ENCODE peak calls at places on chromosome 1, in four cellular contexts. One of them, this sample, is unnamed.

GRCh38 chr1:220999872-221000863 is 120.9 kb downstream of the HLX start:
- DNase-seq in K562: no peak
- DNase-seq in HCT116: no peak
- DNase-seq in HepG2: no peak
- DNase-seq in this sample: no peak

GRCh38 chr1:57017201-57017600 is 51.4 kb upstream of the C8B start:
- DNase-seq in K562: no peak
- DNase-seq in HCT116: no peak
- DNase-seq in HepG2: peak
- DNase-seq in this sample: no peak

GRCh38 chr1:204301171-204301957 is 58.4 kb downstream of the PLEKHA6 start:
- DNase-seq in K562: no peak
- DNase-seq in HCT116: no peak
- DNase-seq in HepG2: no peak
- DNase-seq in this sample: no peak

GRCh38 chr1:93344886-93345632 is 648 bp upstream of the DR1 start:
- DNase-seq in K562: no peak
- DNase-seq in HCT116: no peak
- DNase-seq in HepG2: peak
- DNase-seq in this sample: no peak

GRCh38 chr1:229378586-229379442 is 36.0 kb upstream of the CCSAP start:
- DNase-seq in K562: peak
- DNase-seq in HCT116: no peak
- DNase-seq in HepG2: no peak
- DNase-seq in this sample: no peak

GRCh38 chr1:47694011-47694890 is 256.4 kb downstream of the FOXD2 start:
- DNase-seq in K562: no peak
- DNase-seq in HCT116: no peak
- DNase-seq in HepG2: no peak
- DNase-seq in this sample: no peak

GRCh38 chr1:115883240-115883639 is 42.3 kb upstream of the NHLH2 start:
- DNase-seq in K562: no peak
- DNase-seq in HCT116: no peak
- DNase-seq in HepG2: no peak
- DNase-seq in this sample: no peak

GRCh38 chr1:57424231-57425027 is 569 bp upstream of the DAB1 start:
- DNase-seq in K562: peak
- DNase-seq in HCT116: no peak
- DNase-seq in HepG2: peak
- DNase-seq in this sample: no peak

GRCh38 chr1:40027647-40028046 is 12.9 kb upstream of the CAP1 start:
- DNase-seq in K562: no peak
- DNase-seq in HCT116: no peak
- DNase-seq in HepG2: no peak
- DNase-seq in this sample: no peak

GRCh38 chr1:6962956-6963915 is 178.0 kb downstream of the CAMTA1 start:
- DNase-seq in K562: peak
- DNase-seq in HCT116: peak
- DNase-seq in HepG2: no peak
- DNase-seq in this sample: peak

GRCh38 chr1:109838838-109839240 is 71.8 kb upstream of the CSF1 start:
- DNase-seq in K562: no peak
- DNase-seq in HCT116: peak
- DNase-seq in HepG2: peak
- DNase-seq in this sample: no peak

GRCh38 chr1:53834776-53835175 is 3.3 kb downstream of the NDC1 start:
- DNase-seq in K562: no peak
- DNase-seq in HCT116: no peak
- DNase-seq in HepG2: no peak
- DNase-seq in this sample: no peak

DNA sequence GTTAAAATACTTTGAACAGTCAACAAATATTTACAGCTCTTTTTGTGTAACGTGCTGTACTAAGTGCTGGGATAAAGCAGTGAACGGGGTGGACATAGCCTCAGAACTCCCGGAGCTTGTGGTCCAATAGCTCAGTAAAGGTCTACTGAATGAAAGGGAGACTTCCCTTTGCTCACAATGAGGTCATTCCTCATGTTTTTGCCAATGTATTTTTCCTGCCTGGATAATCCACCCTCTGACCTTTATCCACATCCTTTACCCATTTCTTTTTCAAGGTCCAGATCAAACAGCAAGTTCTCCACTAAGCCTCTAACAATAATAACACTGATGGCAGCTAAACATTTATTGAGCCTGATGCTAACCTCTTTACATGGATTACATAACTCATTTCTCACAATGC is 55.9 kb downstream of the LEPR start:
- DNase-seq in K562: no peak
- DNase-seq in HCT116: no peak
- DNase-seq in HepG2: peak
- DNase-seq in this sample: no peak
- TF ChIP-seq REST in K562: no peak
- TF ChIP-seq REST in HCT116: no peak
- TF ChIP-seq REST in HepG2: peak
- TF ChIP-seq REST in this sample: no peak

GRCh38 chr1:172727956-172728603 is 69.2 kb downstream of the FASLG start:
- DNase-seq in K562: peak
- DNase-seq in HCT116: peak
- DNase-seq in HepG2: peak
- DNase-seq in this sample: no peak
- TF ChIP-seq TCF7L2 in K562: no peak
- TF ChIP-seq TCF7L2 in HCT116: no peak
- TF ChIP-seq TCF7L2 in HepG2: no peak
- TF ChIP-seq TCF7L2 in this sample: no peak

DNA sequence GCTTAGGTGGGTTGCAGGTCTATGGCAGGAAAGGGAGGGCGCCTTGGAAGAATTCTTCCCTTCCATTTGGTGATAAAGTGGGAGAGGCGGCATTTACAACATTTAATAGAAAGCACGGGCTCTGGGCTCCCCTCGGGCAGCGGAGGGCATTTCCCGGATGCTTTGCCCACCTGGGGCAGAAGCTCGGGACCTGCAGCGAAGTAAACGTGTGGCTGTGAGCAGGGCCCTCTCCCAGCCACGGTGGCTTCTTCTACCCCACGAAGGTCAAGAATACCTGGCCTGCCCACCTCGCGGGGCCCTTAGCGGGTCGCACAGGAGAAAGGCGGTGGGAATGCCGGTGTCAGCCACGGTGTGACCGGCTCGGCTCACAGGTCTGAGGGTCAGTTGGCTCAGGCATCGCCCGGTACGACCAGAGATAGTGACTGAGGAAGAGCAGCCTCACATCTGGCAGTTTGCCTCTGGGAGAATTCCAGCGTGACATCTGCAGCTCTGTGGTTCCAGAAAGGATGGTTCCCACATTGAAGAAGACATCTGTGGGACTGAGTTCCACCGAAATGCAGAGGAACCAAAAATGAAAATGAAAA is 621 bp upstream of the F3 start:
- DNase-seq in K562: no peak
- DNase-seq in HCT116: no peak
- DNase-seq in HepG2: no peak
- DNase-seq in this sample: no peak
- TF ChIP-seq REST in K562: no peak
- TF ChIP-seq REST in HCT116: no peak
- TF ChIP-seq REST in HepG2: no peak
- TF ChIP-seq REST in this sample: no peak

GRCh38 chr1:27555700-27556424 is 48.1 kb downstream of the AHDC1 start:
- DNase-seq in K562: peak
- DNase-seq in HCT116: no peak
- DNase-seq in HepG2: no peak
- DNase-seq in this sample: no peak
- TF ChIP-seq TCF7L2 in K562: no peak
- TF ChIP-seq TCF7L2 in HCT116: no peak
- TF ChIP-seq TCF7L2 in HepG2: no peak
- TF ChIP-seq TCF7L2 in this sample: no peak

GRCh38 chr1:234980224-234980656 is 148.4 kb downstream of the TOMM20 start:
- DNase-seq in K562: no peak
- DNase-seq in HCT116: no peak
- DNase-seq in HepG2: no peak
- DNase-seq in this sample: no peak

GRCh38 chr1:234979316-234980223 is 149.1 kb downstream of the TOMM20 start:
- DNase-seq in K562: no peak
- DNase-seq in HCT116: no peak
- DNase-seq in HepG2: no peak
- DNase-seq in this sample: no peak

GRCh38 chr1:234978397-234979291 is 150.0 kb downstream of the TOMM20 start:
- DNase-seq in K562: peak
- DNase-seq in HCT116: peak
- DNase-seq in HepG2: peak
- DNase-seq in this sample: no peak

GRCh38 chr1:234981758-234982157 is 146.9 kb downstream of the TOMM20 start:
- DNase-seq in K562: no peak
- DNase-seq in HCT116: no peak
- DNase-seq in HepG2: no peak
- DNase-seq in this sample: no peak

GRCh38 chr1:234980657-234981396 is 147.8 kb downstream of the TOMM20 start:
- DNase-seq in K562: no peak
- DNase-seq in HCT116: peak
- DNase-seq in HepG2: peak
- DNase-seq in this sample: no peak
- TF ChIP-seq REST in K562: peak
- TF ChIP-seq REST in HCT116: no peak
- TF ChIP-seq REST in HepG2: peak
- TF ChIP-seq REST in this sample: no peak

DNA sequence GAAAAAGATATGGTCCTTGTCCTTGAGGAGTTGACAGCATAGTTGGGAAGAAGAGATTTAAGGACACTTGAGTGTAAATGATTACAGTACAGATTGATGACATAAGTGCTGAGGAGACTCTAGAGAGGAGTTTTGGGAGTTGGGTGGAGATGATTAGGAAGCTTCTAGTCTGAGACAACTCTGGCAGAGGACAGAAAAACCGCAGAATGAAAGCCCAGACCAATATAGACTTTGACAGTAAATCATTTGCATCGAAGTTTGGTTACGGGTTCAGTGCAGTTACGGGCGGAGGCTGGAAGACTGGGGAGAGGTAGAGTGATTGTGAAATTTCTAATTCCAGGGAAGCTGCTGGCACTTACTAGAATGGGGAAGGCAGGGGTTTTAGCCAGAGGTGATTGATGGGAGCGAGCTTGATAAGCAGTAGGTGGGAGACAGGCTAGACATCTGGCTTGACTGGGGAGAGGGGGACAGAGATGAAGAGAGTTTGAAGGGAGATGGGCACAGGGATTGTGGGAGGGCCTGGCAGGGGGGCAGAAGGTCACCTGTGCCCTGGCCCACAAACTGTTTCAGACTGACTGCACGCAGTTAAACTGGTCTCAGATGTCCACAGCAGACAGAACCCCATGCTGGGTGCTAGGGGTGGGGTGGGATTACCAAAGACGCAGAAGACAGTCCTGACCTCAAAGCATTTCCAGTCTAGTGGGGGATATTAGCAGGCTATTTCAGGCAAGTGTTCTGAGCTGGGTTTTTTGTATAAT is 20.1 kb downstream of the SH2D2A start:
- DNase-seq in K562: no peak
- DNase-seq in HCT116: no peak
- DNase-seq in HepG2: no peak
- DNase-seq in this sample: no peak
- TF ChIP-seq TCF7L2 in K562: no peak
- TF ChIP-seq TCF7L2 in HCT116: no peak
- TF ChIP-seq TCF7L2 in HepG2: no peak
- TF ChIP-seq TCF7L2 in this sample: no peak

DNA sequence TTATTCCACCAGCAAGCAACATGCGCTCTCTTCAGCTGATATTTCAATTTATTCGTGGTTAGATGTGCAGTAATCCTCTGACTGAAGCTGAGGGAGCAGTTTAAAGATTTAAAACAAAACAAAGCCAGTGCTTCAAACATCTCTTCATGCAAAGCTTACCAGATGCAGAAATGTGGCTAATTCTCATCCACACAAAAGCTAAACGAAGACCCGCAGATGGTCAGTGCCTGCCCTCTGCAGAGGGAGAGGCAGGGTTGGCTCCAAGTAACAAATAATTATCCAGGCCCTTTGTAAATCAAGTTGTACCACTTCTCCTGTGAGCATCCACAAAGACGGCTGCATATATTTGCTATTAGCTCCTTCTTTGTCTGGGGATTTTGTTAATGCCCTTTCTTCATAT is 398.2 kb downstream of the PTBP2 start:
- DNase-seq in K562: no peak
- DNase-seq in HCT116: no peak
- DNase-seq in HepG2: no peak
- DNase-seq in this sample: no peak
- TF ChIP-seq REST in K562: no peak
- TF ChIP-seq REST in HCT116: no peak
- TF ChIP-seq REST in HepG2: no peak
- TF ChIP-seq REST in this sample: no peak

GRCh38 chr1:159827549-159827948 is 876 bp downstream of the SLAMF8 start:
- DNase-seq in K562: no peak
- DNase-seq in HCT116: no peak
- DNase-seq in HepG2: no peak
- DNase-seq in this sample: no peak

GRCh38 chr1:159830737-159831136 is 4.1 kb downstream of the SLAMF8 start:
- DNase-seq in K562: no peak
- DNase-seq in HCT116: no peak
- DNase-seq in HepG2: no peak
- DNase-seq in this sample: no peak

GRCh38 chr1:159829822-159830455 is 3.3 kb downstream of the SLAMF8 start:
- DNase-seq in K562: no peak
- DNase-seq in HCT116: no peak
- DNase-seq in HepG2: no peak
- DNase-seq in this sample: no peak

GRCh38 chr1:159828176-159828575 is 1.5 kb downstream of the SLAMF8 start:
- DNase-seq in K562: no peak
- DNase-seq in HCT116: no peak
- DNase-seq in HepG2: no peak
- DNase-seq in this sample: no peak

GRCh38 chr1:159828916-159829634 is 2.4 kb downstream of the SLAMF8 start:
- DNase-seq in K562: peak
- DNase-seq in HCT116: peak
- DNase-seq in HepG2: peak
- DNase-seq in this sample: no peak
- TF ChIP-seq TCF7L2 in K562: no peak
- TF ChIP-seq TCF7L2 in HCT116: no peak
- TF ChIP-seq TCF7L2 in HepG2: no peak
- TF ChIP-seq TCF7L2 in this sample: no peak

GRCh38 chr1:230568676-230569075 is 73.6 kb upstream of the COG2 start:
- DNase-seq in K562: no peak
- DNase-seq in HCT116: no peak
- DNase-seq in HepG2: no peak
- DNase-seq in this sample: no peak

GRCh38 chr1:230568008-230568407 is 74.3 kb upstream of the COG2 start:
- DNase-seq in K562: no peak
- DNase-seq in HCT116: peak
- DNase-seq in HepG2: peak
- DNase-seq in this sample: no peak

GRCh38 chr1:230570724-230571390 is 71.4 kb upstream of the COG2 start:
- DNase-seq in K562: no peak
- DNase-seq in HCT116: no peak
- DNase-seq in HepG2: no peak
- DNase-seq in this sample: no peak

GRCh38 chr1:230566481-230566880 is 75.8 kb upstream of the COG2 start:
- DNase-seq in K562: no peak
- DNase-seq in HCT116: no peak
- DNase-seq in HepG2: no peak
- DNase-seq in this sample: no peak

DNA sequence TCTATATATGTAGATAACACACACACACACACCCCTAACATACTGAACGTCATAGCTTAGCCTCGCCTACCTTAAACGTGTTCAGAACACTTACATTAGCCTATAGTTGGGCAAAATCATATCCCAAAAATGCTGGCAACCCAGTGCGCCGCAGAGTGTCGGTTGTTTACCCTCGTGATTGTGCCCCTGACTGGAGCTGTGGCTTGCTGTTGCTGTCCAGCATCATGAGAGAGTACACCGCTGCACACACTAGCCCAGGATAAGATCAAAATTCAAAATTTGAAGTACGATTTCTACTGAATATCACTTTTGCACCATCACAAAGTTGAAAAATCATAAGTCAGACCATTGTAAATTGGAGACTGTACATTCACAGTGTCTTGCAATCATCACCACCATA is 73.1 kb upstream of the COG2 start:
- DNase-seq in K562: no peak
- DNase-seq in HCT116: no peak
- DNase-seq in HepG2: no peak
- DNase-seq in this sample: no peak
- TF ChIP-seq REST in K562: no peak
- TF ChIP-seq REST in HCT116: no peak
- TF ChIP-seq REST in HepG2: peak
- TF ChIP-seq REST in this sample: no peak